ENCODE peak calls at places on chromosomes 1 and 21, in four cellular contexts. D is skeletal muscle cell, U is psoas muscle, H is NCI-H748 treated with DMSO at 0.1 percent for 48 hours. S is an unnamed sample.

GRCh38 chr1:233025156-233025555 is 74.7 kb downstream of the NTPCR start:
- DNase-seq in H (peak), D (no peak), U (peak), S (no peak)

GRCh38 chr1:90925928-90926869 is 95.6 kb downstream of the ZNF644 start:
- DNase-seq in D (peak), H (no peak), U (no peak), S (no peak)

GRCh38 chr1:4587721-4588120 is 66.7 kb upstream of the AJAP1 start:
- DNase-seq in H (no peak), D (no peak), U (no peak), S (no peak)

GRCh38 chr21:38468989-38469388 is 29.3 kb downstream of the ERG start:
- DNase-seq in H (no peak), U (no peak), D (no peak), S (no peak)

GRCh38 chr21:46054447-46054846 is 43.5 kb upstream of the COL6A2 start:
- DNase-seq in D (no peak), U (no peak), H (no peak), S (peak)

GRCh38 chr1:198660341-198661056 is 21.7 kb downstream of the PTPRC start:
- DNase-seq in D (no peak), U (no peak), H (no peak), S (no peak)

GRCh38 chr1:78527706-78528105 is 36.9 kb downstream of the PTGFR start:
- DNase-seq in H (no peak), U (no peak), D (no peak), S (no peak)

GRCh38 chr1:215393476-215393875 is 173.6 kb upstream of the KCTD3 start:
- DNase-seq in D (no peak), U (no peak), H (no peak), S (no peak)

GRCh38 chr1:111725192-111725591 is 14.0 kb downstream of the INKA2 start:
- DNase-seq in H (no peak), D (no peak), U (peak), S (no peak)

GRCh38 chr1:226002667-226003501 is 3.7 kb upstream of the SDE2 start:
- DNase-seq in D (no peak), U (peak), H (peak), S (no peak)

GRCh38 chr21:41442496-41443186 is 16.6 kb downstream of the MX1 start:
- DNase-seq in D (no peak), H (no peak), U (no peak), S (no peak)

GRCh38 chr1:12276225-12276624 is 46.4 kb downstream of the VPS13D start:
- DNase-seq in U (no peak), D (peak), H (no peak), S (peak)

GRCh38 chr1:209305221-209305954 is 278.1 kb upstream of the CAMK1G start:
- DNase-seq in D (no peak), U (no peak), H (no peak), S (no peak)

GRCh38 chr1:231392380-231393131 is 29.5 kb downstream of the EGLN1 start:
- DNase-seq in H (no peak), D (no peak), U (no peak), S (no peak)

GRCh38 chr1:30758785-30759380 is 1.3 kb upstream of the LAPTM5 start:
- DNase-seq in D (no peak), H (no peak), U (no peak), S (no peak)

GRCh38 chr1:169321539-169321938 is 46.1 kb downstream of the NME7 start:
- DNase-seq in U (no peak), H (no peak), D (peak), S (no peak)

GRCh38 chr21:33850401-33850800 is 65.2 kb downstream of the ATP5PO start:
- DNase-seq in U (no peak), D (no peak), H (no peak), S (no peak)

GRCh38 chr1:201185527-201186128 is 5.0 kb upstream of the IGFN1 start:
- DNase-seq in D (no peak), H (no peak), U (no peak), S (no peak)

GRCh38 chr1:197868751-197869501 is 33.5 kb upstream of the C1orf53 start:
- DNase-seq in H (peak), D (peak), U (no peak), S (peak)

GRCh38 chr1:65514083-65514482 is 93.6 kb downstream of the LEPR start:
- DNase-seq in D (no peak), U (no peak), H (no peak), S (peak)

GRCh38 chr1:27487927-27488522 is 1.9 kb downstream of the WASF2 start:
- DNase-seq in U (no peak), H (no peak), D (no peak), S (no peak)

GRCh38 chr1:42484382-42484781 is 21.3 kb downstream of the CCDC30 start:
- DNase-seq in H (no peak), D (peak), U (no peak), S (peak)

GRCh38 chr1:36571106-36571505 is 88.4 kb upstream of the CSF3R start:
- DNase-seq in U (no peak), H (no peak), D (no peak), S (no peak)

GRCh38 chr1:167631987-167632680 is 2.1 kb downstream of the RCSD1 start:
- DNase-seq in D (no peak), U (no peak), H (no peak), S (no peak)

GRCh38 chr21:29092102-29092959 is 18.9 kb upstream of the CCT8 start:
- DNase-seq in H (no peak), U (no peak), D (no peak), S (no peak)

GRCh38 chr1:61079276-61079897 is 3.0 kb upstream of the NFIA start:
- DNase-seq in D (no peak), U (no peak), H (peak), S (no peak)

GRCh38 chr1:203682401-203683383 is 56.1 kb downstream of the ATP2B4 start:
- DNase-seq in D (no peak), U (no peak), H (no peak), S (no peak)

GRCh38 chr1:55120538-55120937 is 81.2 kb downstream of the PCSK9 start:
- DNase-seq in D (no peak), U (no peak), H (no peak), S (no peak)

GRCh38 chr1:45765999-45766792 is 15.7 kb upstream of the IPP start:
- DNase-seq in D (no peak), U (no peak), H (no peak), S (no peak)

GRCh38 chr1:171345536-171345935 is 31.6 kb downstream of the FMO4 start:
- DNase-seq in D (no peak), H (no peak), U (no peak), S (no peak)

GRCh38 chr1:162070094-162070748 is 730 bp downstream of the NOS1AP start:
- DNase-seq in D (no peak), U (no peak), H (no peak), S (no peak)

GRCh38 chr1:210360852-210361477 is 32.3 kb downstream of the HHAT start:
- DNase-seq in H (no peak), D (peak), U (no peak), S (peak)

GRCh38 chr1:239858058-239858457 is 233.6 kb upstream of the FMN2 start:
- DNase-seq in U (no peak), D (peak), H (peak), S (no peak)